ENCODE peak calls at places on chromosomes 3 and 15, in eight cellular contexts. J is PC-3, T is neural progenitor cell, I is HCT116, W is SK-N-SH, A is GM23338, F is hepatocyte, P is OCI-LY7. K is an unnamed sample.

GRCh38 chr3:90091557-90091956 is 984.1 kb downstream of the EPHA3 start:
- DNase-seq in F (peak; percentile 73), J (peak; percentile 59), T (peak; percentile 61), W (peak; percentile 5), A (peak; percentile 70), I (no peak), P (peak; percentile 11), K (peak; percentile 61)

GRCh38 chr3:128425142-128425845 is 41.4 kb downstream of the DNAJB8 start:
- DNase-seq in I (no peak), W (peak; percentile 55), F (no peak), A (no peak), T (no peak), P (no peak), J (no peak), K (no peak)

GRCh38 chr15:61527836-61528589 is 298.9 kb upstream of the RORA start:
- DNase-seq in J (no peak), A (peak; percentile 41), F (no peak), W (peak; percentile 32), T (peak; percentile 36), P (no peak), I (no peak), K (no peak)

GRCh38 chr15:50816191-50816590 is 50.7 kb upstream of the SPPL2A start:
- DNase-seq in T (no peak), P (no peak), I (no peak), W (no peak), F (no peak), J (peak; percentile 82), A (no peak), K (no peak)

GRCh38 chr3:51970606-51971300 is 3.1 kb downstream of the ABHD14B start:
- DNase-seq in F (no peak), J (no peak), P (no peak), A (no peak), W (no peak), T (no peak), I (no peak), K (no peak)

GRCh38 chr15:56984681-56985515 is 66.5 kb downstream of the TCF12 start:
- DNase-seq in J (peak; percentile 50), I (no peak), A (no peak), F (no peak), W (no peak), P (no peak), T (no peak), K (peak; percentile 79)

GRCh38 chr15:44536298-44536961 is 517 bp upstream of the EIF3J start:
- DNase-seq in P (no peak), T (peak; percentile 95), A (peak; percentile 95), F (peak; percentile 93), J (peak; percentile 82), W (peak; percentile 92), I (peak; percentile 64), K (peak; percentile 94)

GRCh38 chr3:188197388-188197847 is 43.5 kb downstream of the LPP start:
- DNase-seq in T (no peak), P (no peak), F (no peak), W (no peak), I (no peak), A (no peak), J (no peak), K (peak; percentile 29)

GRCh38 chr15:77944002-77944867 is 133.3 kb downstream of the TBC1D2B start:
- DNase-seq in P (peak; percentile 56), A (peak; percentile 93), T (peak; percentile 91), F (peak; percentile 94), W (peak; percentile 41), J (peak; percentile 32), I (peak; percentile 13), K (peak; percentile 93)

GRCh38 chr15:42510258-42511009 is 15.0 kb downstream of the SNAP23 start:
- DNase-seq in W (no peak), J (no peak), T (no peak), I (no peak), A (no peak), P (no peak), F (no peak), K (no peak)
- H3K4me2 ChIP-seq in W (no peak overlapping the region), J (no peak overlapping the region), T (no peak overlapping the region), I (no peak overlapping the region), A (no peak overlapping the region), P (no peak overlapping the region), F (no peak overlapping the region), K (peak overlapping the region; percentile 33)

DNA sequence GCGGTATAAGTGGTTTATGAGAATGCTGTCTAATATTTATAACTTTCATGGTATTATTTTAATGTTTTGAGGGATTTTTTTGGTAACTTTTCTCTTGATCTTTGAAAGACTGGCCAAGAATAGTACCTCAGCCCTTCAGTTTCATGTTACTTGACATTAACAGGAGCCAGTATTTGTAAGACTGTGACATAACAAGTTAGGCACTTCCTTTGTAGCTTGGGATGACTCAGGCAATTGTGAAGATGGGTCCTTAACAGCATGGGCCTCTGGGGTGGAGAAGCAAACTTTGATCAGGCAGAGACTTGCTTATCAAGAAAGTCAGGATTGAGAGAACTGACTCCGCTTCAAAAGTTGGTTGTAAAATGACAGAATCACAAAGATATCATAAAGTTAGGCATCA is 9.5 kb downstream of the LRRC49 start:
- DNase-seq in J (peak; percentile 85), F (peak; percentile 79), P (no peak), I (peak; percentile 28), A (no peak), T (no peak), W (no peak), K (peak; percentile 91)
- TF ChIP-seq EZH2phosphoT487 in J (no peak), F (no peak), P (no peak), I (no peak), A (no peak), T (no peak), W (no peak), K (no peak)

GRCh38 chr3:134829716-134830115 is 34.7 kb downstream of the EPHB1 start:
- DNase-seq in F (no peak), W (no peak), T (no peak), I (no peak), A (no peak), J (no peak), P (no peak), K (no peak)

GRCh38 chr3:134833453-134834163 is 38.5 kb downstream of the EPHB1 start:
- DNase-seq in A (no peak), I (no peak), F (no peak), T (no peak), J (no peak), P (no peak), W (no peak), K (no peak)

GRCh38 chr3:134827213-134827612 is 32.2 kb downstream of the EPHB1 start:
- DNase-seq in W (no peak), I (no peak), P (no peak), T (no peak), A (no peak), F (no peak), J (no peak), K (no peak)

GRCh38 chr3:134836921-134837320 is 41.9 kb downstream of the EPHB1 start:
- DNase-seq in I (no peak), W (no peak), P (no peak), J (no peak), T (no peak), A (no peak), F (no peak), K (no peak)

GRCh38 chr3:134832585-134832984 is 37.5 kb downstream of the EPHB1 start:
- DNase-seq in W (no peak), I (no peak), T (no peak), P (no peak), A (no peak), J (no peak), F (no peak), K (no peak)
- H3K4me3 ChIP-seq in W (no peak overlapping the region), I (no peak overlapping the region), T (no peak overlapping the region), P (no peak overlapping the region), A (no peak overlapping the region), J (no peak overlapping the region), F (no peak overlapping the region), K (no peak overlapping the region)

GRCh38 chr3:186997061-186998054 is 67.0 kb downstream of the ST6GAL1 start:
- DNase-seq in A (no peak), J (no peak), I (no peak), P (peak; percentile 73), F (no peak), W (no peak), T (no peak), K (peak; percentile 32)

GRCh38 chr3:186993940-186994670 is 63.8 kb downstream of the ST6GAL1 start:
- DNase-seq in I (no peak), F (no peak), W (no peak), P (peak; percentile 82), A (no peak), T (no peak), J (no peak), K (no peak)

GRCh38 chr3:186998937-186999368 is 68.6 kb downstream of the ST6GAL1 start:
- DNase-seq in T (peak; percentile 35), P (peak; percentile 69), A (peak; percentile 96), F (no peak), J (peak; percentile 17), W (no peak), I (no peak), K (no peak)

GRCh38 chr3:186993210-186993782 is 63.0 kb downstream of the ST6GAL1 start:
- DNase-seq in W (no peak), I (no peak), T (no peak), P (peak; percentile 56), J (no peak), A (no peak), F (no peak), K (no peak)

GRCh38 chr3:186996356-186996755 is 66.0 kb downstream of the ST6GAL1 start:
- DNase-seq in A (no peak), J (no peak), P (peak; percentile 90), T (no peak), I (no peak), F (no peak), W (no peak), K (no peak)
- H3K4me2 ChIP-seq in A (no peak overlapping the region), J (no peak overlapping the region), P (peak overlapping the region; percentile 82), T (no peak overlapping the region), I (no peak overlapping the region), F (no peak overlapping the region), W (no peak overlapping the region), K (no peak overlapping the region)

GRCh38 chr3:143471705-143472104 is 352.1 kb downstream of the CHST2 start:
- DNase-seq in F (no peak), P (no peak), A (peak; percentile 30), J (no peak), W (no peak), I (no peak), T (no peak), K (no peak)
- TF ChIP-seq EZH2phosphoT487 in F (no peak), P (no peak), A (no peak), J (no peak), W (no peak), I (no peak), T (no peak), K (no peak)

DNA sequence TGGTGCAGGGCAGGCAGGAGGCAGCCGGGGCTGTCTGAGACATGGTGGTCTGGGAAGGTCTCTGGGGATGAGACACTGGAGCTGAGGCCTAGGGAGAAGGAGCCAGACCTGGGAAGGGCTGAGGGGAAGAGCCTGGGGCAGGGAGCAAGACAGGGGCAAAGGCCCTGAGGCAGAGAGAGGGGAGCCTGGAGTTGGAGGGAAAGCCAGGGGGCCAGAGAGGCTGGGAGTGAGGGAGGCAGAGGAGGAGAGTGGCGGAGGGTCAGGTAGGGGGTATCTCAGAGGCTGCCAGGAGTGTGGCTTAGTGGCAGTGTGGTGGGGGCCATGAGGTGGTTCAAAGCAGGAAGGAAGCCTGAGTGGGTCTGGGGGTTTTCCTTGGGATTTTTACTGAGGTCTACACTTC is 6.1 kb upstream of the SLC6A6 start:
- DNase-seq in P (no peak), A (no peak), W (no peak), T (no peak), I (no peak), F (no peak), J (no peak), K (no peak)
- H3K4me3 ChIP-seq in P (no peak overlapping the region), A (no peak overlapping the region), W (no peak overlapping the region), T (no peak overlapping the region), I (no peak overlapping the region), F (no peak overlapping the region), J (no peak overlapping the region), K (no peak overlapping the region)

K was measured in GM23248.